ENCODE peak calls at places on chromosomes 7 and 10, in five cellular contexts. H, D, O, S and V are unnamed samples.

GRCh38 chr7:108972009-108972408 is 402.3 kb downstream of the DNAJB9 start:
- DNase-seq in O (no peak), D (no peak), H (no peak), S (no peak), V (peak)

GRCh38 chr10:118978316-118978997 is 51.1 kb upstream of the NANOS1 start:
- DNase-seq in O (no peak), S (no peak), D (no peak), H (no peak), V (no peak)

GRCh38 chr7:102889836-102890235 is 23.0 kb upstream of the LRRC17 start:
- DNase-seq in D (no peak), O (no peak), H (no peak), S (no peak), V (no peak)

GRCh38 chr10:32160866-32161265 is 104.6 kb upstream of the KIF5B start:
- DNase-seq in S (no peak), D (no peak), H (no peak), O (no peak), V (no peak)

GRCh38 chr10:86410542-86411124 is 44.0 kb upstream of the GRID1 start:
- DNase-seq in H (no peak), D (no peak), O (peak), S (no peak), V (no peak)

GRCh38 chr10:119919271-119919670 is 26.7 kb downstream of the SEC23IP start:
- DNase-seq in H (no peak), D (no peak), S (no peak), O (no peak), V (no peak)

GRCh38 chr10:32577448-32577847 is 131.5 kb downstream of the CCDC7 start:
- DNase-seq in D (no peak), H (no peak), S (no peak), O (no peak), V (no peak)

GRCh38 chr10:125071008-125071407 is 89.4 kb downstream of the CTBP2 start:
- DNase-seq in H (no peak), D (no peak), S (no peak), O (no peak), V (no peak)

GRCh38 chr7:101708223-101708622 is 79.1 kb upstream of the MYL10 start:
- DNase-seq in S (no peak), O (no peak), H (no peak), D (no peak), V (no peak)

GRCh38 chr10:13961096-13961495 is 369.6 kb downstream of the FRMD4A start:
- DNase-seq in S (no peak), H (no peak), O (no peak), D (no peak), V (no peak)

GRCh38 chr7:101635484-101635883 is 6.4 kb upstream of the MYL10 start:
- DNase-seq in O (no peak), S (no peak), D (no peak), H (no peak), V (no peak)

GRCh38 chr10:119734396-119735332 is 8.8 kb downstream of the INPP5F start:
- DNase-seq in H (peak), S (no peak), O (no peak), D (no peak), V (no peak)

GRCh38 chr7:10655031-10655430 is 318.6 kb upstream of the PHF14 start:
- DNase-seq in O (no peak), D (no peak), S (no peak), H (no peak), V (no peak)

GRCh38 chr7:155490697-155491628 is 33.0 kb downstream of the EN2 start:
- DNase-seq in D (no peak), S (no peak), H (no peak), O (no peak), V (no peak)

GRCh38 chr7:43204081-43204480 is 91.6 kb downstream of the HECW1 start:
- DNase-seq in D (no peak), O (no peak), H (no peak), S (no peak), V (no peak)

GRCh38 chr7:98107313-98107691 is 640 bp downstream of the LMTK2 start:
- DNase-seq in D (no peak), S (peak), O (no peak), H (no peak), V (no peak)

GRCh38 chr10:122143238-122143841 is 127.8 kb upstream of the BTBD16 start:
- DNase-seq in O (no peak), D (no peak), H (no peak), S (no peak), V (peak)

GRCh38 chr7:43647772-43648643 is 65.1 kb downstream of the STK17A start:
- DNase-seq in D (peak), S (no peak), O (peak), H (peak), V (no peak)

GRCh38 chr10:132066186-132066585 is 440 bp downstream of the JAKMIP3 start:
- DNase-seq in D (no peak), S (no peak), O (no peak), H (no peak), V (no peak)

GRCh38 chr10:132064082-132064755 is 1.5 kb upstream of the JAKMIP3 start:
- DNase-seq in S (no peak), D (no peak), O (no peak), H (no peak), V (no peak)

GRCh38 chr10:132066812-132067211 is 1.1 kb downstream of the JAKMIP3 start:
- DNase-seq in H (no peak), O (no peak), S (no peak), D (no peak), V (no peak)

GRCh38 chr10:132064771-132065437 is 842 bp upstream of the JAKMIP3 start:
- DNase-seq in S (no peak), D (no peak), O (no peak), H (no peak), V (no peak)

DNA sequence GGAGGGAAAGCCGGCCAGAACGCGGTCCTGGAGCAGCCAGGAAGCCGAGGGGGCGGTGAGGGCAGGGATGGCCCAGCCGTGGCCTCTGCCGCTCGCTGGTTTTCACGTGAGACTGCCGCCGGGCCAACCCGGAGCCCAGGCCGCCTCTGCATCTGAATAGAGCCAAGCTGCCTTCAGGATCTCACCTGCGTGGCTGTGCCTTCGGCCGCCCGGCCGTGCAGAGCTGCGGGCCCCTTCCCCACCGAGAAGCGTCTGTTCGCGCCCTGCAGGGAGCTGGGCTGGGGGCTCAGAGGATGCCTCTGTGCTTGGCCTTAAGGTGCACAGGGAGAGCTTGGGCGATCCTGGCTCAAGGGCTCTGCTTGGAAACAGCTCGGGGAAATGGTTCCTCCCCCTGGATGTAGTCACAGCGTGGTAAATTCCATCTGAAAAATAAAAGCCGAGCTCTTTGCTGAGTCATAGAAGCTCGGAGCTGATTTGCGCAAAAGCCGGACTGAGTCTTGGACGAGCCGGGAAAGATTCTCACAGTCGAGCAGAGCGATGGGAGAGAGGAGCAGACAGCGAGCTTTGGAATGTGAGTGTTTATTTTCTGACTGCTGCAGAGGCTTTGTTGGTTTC is at the start of gene JAKMIP3:
- DNase-seq in H (no peak), O (peak), D (no peak), S (no peak), V (peak)
- TF ChIP-seq JUND in H (no peak), O (no peak), D (no peak), S (no peak), V (no peak)

GRCh38 chr10:123642697-123643096 is 23.5 kb upstream of the GPR26 start:
- DNase-seq in H (no peak), D (no peak), O (peak), S (no peak), V (peak)

GRCh38 chr10:123643315-123643714 is 22.8 kb upstream of the GPR26 start:
- DNase-seq in O (no peak), H (no peak), S (no peak), D (no peak), V (no peak)

GRCh38 chr10:123640016-123640535 is 26.1 kb upstream of the GPR26 start:
- DNase-seq in S (no peak), O (no peak), H (no peak), D (no peak), V (no peak)

GRCh38 chr10:123645016-123645415 is 21.1 kb upstream of the GPR26 start:
- DNase-seq in S (no peak), D (no peak), O (no peak), H (no peak), V (no peak)

DNA sequence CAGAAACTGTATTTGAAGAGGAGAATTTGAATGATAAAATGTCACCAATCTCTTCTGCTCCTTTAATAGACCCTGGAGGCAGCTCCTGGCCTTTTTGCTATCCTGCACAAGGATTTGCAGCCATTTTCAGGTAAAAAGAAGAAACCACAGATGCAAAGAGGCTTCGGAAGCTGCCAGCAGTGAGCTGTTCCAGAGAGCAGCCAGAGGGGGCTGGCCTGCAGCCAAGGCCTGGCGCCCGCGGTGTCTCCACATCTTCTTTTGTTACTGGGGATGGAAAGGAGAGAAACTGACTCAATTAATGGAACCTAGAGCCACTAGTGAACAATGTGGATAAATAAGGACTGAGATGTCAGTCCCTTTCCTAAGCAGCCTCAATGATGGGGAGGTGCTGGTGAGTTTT is 23.9 kb upstream of the GPR26 start:
- DNase-seq in S (no peak), D (no peak), O (no peak), H (no peak), V (no peak)
- TF ChIP-seq JUND in S (no peak), D (no peak), O (no peak), H (no peak), V (no peak)

GRCh38 chr7:96276019-96276418 is 45.9 kb downstream of the SLC25A13 start:
- DNase-seq in D (no peak), S (no peak), H (no peak), O (peak), V (no peak)
- TF ChIP-seq JUND in D (no peak), S (no peak), H (no peak), O (no peak), V (no peak)

GRCh38 chr10:52387744-52388143 is 73.7 kb downstream of the DKK1 start:
- DNase-seq in O (no peak), S (no peak), H (peak), D (no peak), V (no peak)
- TF ChIP-seq JUND in O (no peak), S (no peak), H (peak), D (no peak), V (no peak)